ENCODE peak calls at places on chromosomes 1 and 21, in six cellular contexts. N is heart right ventricle, W is lung, M is stomach, Y is cardiac muscle cell, U is bronchial epithelial cell. Q is an unnamed sample.

GRCh38 chr1:2606004-2606805 is 19.6 kb downstream of the PRXL2B start:
- DNase-seq in W (no peak), Y (no peak), U (no peak), N (peak; percentile 28), M (no peak), Q (peak; percentile 37)

GRCh38 chr1:156838972-156839371 is 19.9 kb downstream of the INSRR start:
- DNase-seq in W (no peak), Y (peak; percentile 49), M (peak; percentile 28), N (no peak), U (no peak), Q (no peak)

GRCh38 chr21:26171310-26172100 is 935 bp upstream of the APP start:
- DNase-seq in W (no peak), M (no peak), Y (no peak), U (no peak), N (no peak), Q (no peak)

GRCh38 chr21:25578070-25578961 is 29.0 kb downstream of the MRPL39 start:
- DNase-seq in W (no peak), N (no peak), M (no peak), U (no peak), Y (no peak), Q (no peak)

GRCh38 chr1:46369542-46370213 is 24.4 kb upstream of the FAAH start:
- DNase-seq in W (no peak), U (peak; percentile 15), Y (no peak), N (no peak), M (no peak), Q (no peak)

GRCh38 chr1:178564086-178564782 is 51.3 kb downstream of the TEX35 start:
- DNase-seq in M (no peak), W (no peak), N (no peak), U (no peak), Y (no peak), Q (no peak)

GRCh38 chr1:198934901-198935301 is 296.1 kb downstream of the PTPRC start:
- DNase-seq in M (no peak), U (peak; percentile 67), Y (no peak), W (no peak), N (no peak), Q (no peak)

GRCh38 chr1:201648066-201648910 is 109.4 kb downstream of the NAV1 start:
- DNase-seq in W (no peak), U (peak; percentile 21), N (peak; percentile 68), M (peak; percentile 47), Y (peak; percentile 82), Q (peak; percentile 62)

GRCh38 chr1:229815076-229815475 is 189.0 kb downstream of the URB2 start:
- DNase-seq in U (no peak), W (no peak), Y (no peak), N (no peak), M (no peak), Q (no peak)

GRCh38 chr1:169163059-169163458 is 56.6 kb downstream of the ATP1B1 start:
- DNase-seq in W (no peak), N (no peak), U (peak; percentile 78), M (no peak), Y (no peak), Q (no peak)

GRCh38 chr1:97379387-97380075 is 541.3 kb downstream of the DPYD start:
- DNase-seq in M (no peak), W (no peak), U (peak; percentile 42), Y (no peak), N (no peak), Q (no peak)

GRCh38 chr1:16254263-16254948 is 17.4 kb upstream of the CPLANE2 start:
- DNase-seq in M (no peak), Y (no peak), N (no peak), W (no peak), U (no peak), Q (no peak)

GRCh38 chr1:232049335-232049734 is 422.7 kb downstream of the DISC1 start:
- DNase-seq in Y (no peak), M (no peak), W (no peak), N (no peak), U (no peak), Q (no peak)

GRCh38 chr1:164226977-164227376 is 332.0 kb upstream of the PBX1 start:
- DNase-seq in M (no peak), W (no peak), N (no peak), U (no peak), Y (no peak), Q (no peak)

GRCh38 chr1:56456426-56457101 is 122.8 kb downstream of the PLPP3 start:
- DNase-seq in Y (no peak), W (no peak), N (no peak), U (peak; percentile 80), M (no peak), Q (no peak)

GRCh38 chr1:183910780-183911179 is 105.9 kb downstream of the RGL1 start:
- DNase-seq in N (no peak), W (no peak), Y (no peak), U (no peak), M (no peak), Q (no peak)

GRCh38 chr1:43587001-43587400 is 56.3 kb downstream of the PTPRF start:
- DNase-seq in M (no peak), Y (no peak), U (no peak), N (no peak), W (no peak), Q (no peak)

GRCh38 chr1:14363707-14364413 is 234.6 kb upstream of the KAZN start:
- DNase-seq in U (no peak), M (no peak), N (no peak), W (no peak), Y (no peak), Q (no peak)

GRCh38 chr1:118304722-118305344 is 119.8 kb upstream of the SPAG17 start:
- DNase-seq in Y (peak; percentile 71), U (no peak), M (no peak), W (no peak), N (no peak), Q (no peak)

GRCh38 chr1:202658251-202658650 is 52.0 kb downstream of the SYT2 start:
- DNase-seq in Y (no peak), N (no peak), U (no peak), M (no peak), W (no peak), Q (no peak)

GRCh38 chr1:226678251-226678650 is 60.8 kb downstream of the ITPKB start:
- DNase-seq in M (no peak), U (no peak), W (no peak), Y (no peak), N (no peak), Q (peak; percentile 26)

GRCh38 chr1:226677121-226678020 is 61.7 kb downstream of the ITPKB start:
- DNase-seq in U (peak; percentile 54), N (peak; percentile 74), W (peak; percentile 68), Y (no peak), M (peak; percentile 57), Q (peak; percentile 72)

GRCh38 chr1:226679303-226679702 is 59.8 kb downstream of the ITPKB start:
- DNase-seq in N (no peak), U (no peak), Y (no peak), M (no peak), W (no peak), Q (no peak)

GRCh38 chr1:226679853-226680516 is 59.1 kb downstream of the ITPKB start:
- DNase-seq in W (peak; percentile 85), Y (peak; percentile 92), N (peak; percentile 89), U (no peak), M (peak; percentile 87), Q (peak; percentile 75)

GRCh38 chr1:226678701-226679100 is 60.4 kb downstream of the ITPKB start:
- DNase-seq in W (no peak), Y (no peak), M (no peak), U (no peak), N (no peak), Q (no peak)
- H3K4me3 ChIP-seq in W (no peak overlapping the region), Y (no peak overlapping the region), M (no peak overlapping the region), U (no peak overlapping the region), N (no peak overlapping the region), Q (no peak overlapping the region)

GRCh38 chr1:173201968-173202367 is 5.2 kb downstream of the TNFSF4 start:
- DNase-seq in M (no peak), Y (no peak), U (no peak), W (no peak), N (no peak), Q (no peak)

GRCh38 chr1:173206816-173207595 is at the start of gene TNFSF4:
- DNase-seq in Y (no peak), U (no peak), M (no peak), N (no peak), W (no peak), Q (no peak)

GRCh38 chr1:173202430-173203145 is 4.5 kb downstream of the TNFSF4 start:
- DNase-seq in U (peak; percentile 68), M (no peak), W (no peak), N (no peak), Y (peak; percentile 55), Q (no peak)

GRCh38 chr1:173205146-173206051 is 1.7 kb downstream of the TNFSF4 start:
- DNase-seq in Y (peak; percentile 23), W (no peak), N (no peak), U (peak; percentile 54), M (no peak), Q (no peak)

GRCh38 chr1:173204693-173205092 is 2.4 kb downstream of the TNFSF4 start:
- DNase-seq in U (no peak), Y (no peak), M (no peak), N (no peak), W (no peak), Q (no peak)
- H3K4me3 ChIP-seq in U (no peak overlapping the region), Y (no peak overlapping the region), M (no peak overlapping the region), N (no peak overlapping the region), W (no peak overlapping the region), Q (no peak overlapping the region)

GRCh38 chr1:50275564-50275963 is 147.7 kb downstream of the DMRTA2 start:
- DNase-seq in U (no peak), M (no peak), W (no peak), Y (no peak), N (no peak), Q (no peak)
- H3K4me3 ChIP-seq in U (no peak overlapping the region), M (no peak overlapping the region), W (no peak overlapping the region), Y (no peak overlapping the region), N (no peak overlapping the region), Q (no peak overlapping the region)

GRCh38 chr1:206637605-206638004 is 2.3 kb downstream of the DYRK3 start:
- DNase-seq in Y (no peak), N (no peak), W (no peak), U (no peak), M (no peak), Q (no peak)

GRCh38 chr1:206635080-206635982 is at the start of gene DYRK3:
- DNase-seq in W (peak; percentile 95), U (peak; percentile 81), Y (peak; percentile 96), N (peak; percentile 97), M (peak; percentile 97), Q (peak; percentile 88)

GRCh38 chr1:206635983-206636354 is 633 bp downstream of the DYRK3 start:
- DNase-seq in N (no peak), W (no peak), M (no peak), Y (no peak), U (no peak), Q (no peak)

GRCh38 chr1:206633708-206634121 is 1.6 kb upstream of the DYRK3 start:
- DNase-seq in W (no peak), M (no peak), Y (no peak), U (peak; percentile 100), N (no peak), Q (no peak)

DNA sequence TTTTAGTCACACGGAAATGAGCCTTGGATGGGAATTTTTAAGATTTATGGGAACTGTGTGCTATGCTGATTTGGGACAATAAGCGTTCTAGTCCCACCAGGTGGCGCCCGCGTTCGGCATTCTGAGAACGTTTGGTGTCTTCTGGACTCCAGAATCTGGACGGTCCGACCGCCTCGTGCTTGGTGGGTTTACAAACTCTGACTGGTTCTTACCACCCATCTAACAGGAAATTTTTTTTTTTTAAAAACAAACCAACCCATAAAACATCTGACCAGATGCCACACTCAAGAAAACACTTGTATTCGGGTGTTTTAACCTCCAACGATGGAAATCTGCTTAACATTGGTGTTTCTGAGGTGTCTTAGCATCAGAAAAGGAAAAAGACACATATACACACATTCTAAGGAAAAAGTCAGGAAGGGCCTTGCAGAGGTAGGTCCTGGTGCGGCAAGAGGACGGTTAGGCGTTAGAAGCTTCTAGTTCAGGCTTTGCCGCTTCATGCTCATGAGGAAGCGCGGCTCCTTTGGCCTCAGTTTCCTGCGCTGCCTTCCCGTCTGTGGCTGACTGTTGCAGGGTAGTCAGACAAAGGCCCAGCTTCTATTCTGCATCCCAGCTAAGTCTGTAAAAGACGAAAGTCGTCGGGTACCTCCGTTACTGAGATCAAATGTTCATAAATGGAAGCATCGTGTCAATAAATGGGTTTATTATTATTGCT is 814 bp upstream of the DYRK3 start:
- DNase-seq in Y (peak; percentile 97), N (peak; percentile 95), M (peak; percentile 95), U (peak; percentile 81), W (peak; percentile 93), Q (peak; percentile 91)
- H3K4me3 ChIP-seq in Y (peak overlapping the region; percentile 90), N (peak overlapping the region; percentile 88), M (peak overlapping the region; percentile 75), U (peak overlapping the region; percentile 96), W (no peak overlapping the region), Q (peak overlapping the region; percentile 84)

Q was measured in dorsolateral prefrontal cortex.